ENCODE peak calls at places on chromosomes 4 and X, in five cellular contexts. A is mesenchymal stem cell, Z is neuronal stem cell, I is H9, E is mesendoderm. V is an unnamed sample.

GRCh38 chr4:108637856-108638255 is 12.5 kb upstream of the OSTC start:
- DNase-seq in Z (no peak), E (no peak), I (no peak), A (peak), V (no peak)

GRCh38 chr4:3402409-3403103 is 39.2 kb upstream of the HGFAC start:
- DNase-seq in E (no peak), I (no peak), A (peak), Z (no peak), V (no peak)

GRCh38 chr4:16942491-16942890 is 44.0 kb upstream of the LDB2 start:
- DNase-seq in Z (no peak), I (no peak), E (no peak), A (no peak), V (no peak)

GRCh38 chr4:10077101-10077491 is 39.5 kb downstream of the WDR1 start:
- DNase-seq in A (no peak), I (no peak), E (no peak), Z (no peak), V (no peak)

GRCh38 chrX:26915064-26915463 is 548.1 kb downstream of the PPP4R3C start:
- DNase-seq in E (no peak), I (no peak), Z (no peak), A (no peak), V (no peak)

GRCh38 chr4:6806924-6807676 is 24.6 kb downstream of the KIAA0232 start:
- DNase-seq in I (no peak), A (peak), E (no peak), Z (no peak), V (no peak)

GRCh38 chr4:15805583-15806517 is 27.7 kb downstream of the CD38 start:
- DNase-seq in I (peak), Z (peak), A (peak), E (peak), V (peak)

GRCh38 chrX:46573896-46574336 is 351 bp downstream of the CHST7 start:
- DNase-seq in Z (peak), I (peak), E (peak), A (peak), V (peak)

GRCh38 chrX:110183314-110183713 is 134.6 kb downstream of the AMMECR1 start:
- DNase-seq in E (no peak), A (no peak), I (no peak), Z (no peak), V (no peak)

DNA sequence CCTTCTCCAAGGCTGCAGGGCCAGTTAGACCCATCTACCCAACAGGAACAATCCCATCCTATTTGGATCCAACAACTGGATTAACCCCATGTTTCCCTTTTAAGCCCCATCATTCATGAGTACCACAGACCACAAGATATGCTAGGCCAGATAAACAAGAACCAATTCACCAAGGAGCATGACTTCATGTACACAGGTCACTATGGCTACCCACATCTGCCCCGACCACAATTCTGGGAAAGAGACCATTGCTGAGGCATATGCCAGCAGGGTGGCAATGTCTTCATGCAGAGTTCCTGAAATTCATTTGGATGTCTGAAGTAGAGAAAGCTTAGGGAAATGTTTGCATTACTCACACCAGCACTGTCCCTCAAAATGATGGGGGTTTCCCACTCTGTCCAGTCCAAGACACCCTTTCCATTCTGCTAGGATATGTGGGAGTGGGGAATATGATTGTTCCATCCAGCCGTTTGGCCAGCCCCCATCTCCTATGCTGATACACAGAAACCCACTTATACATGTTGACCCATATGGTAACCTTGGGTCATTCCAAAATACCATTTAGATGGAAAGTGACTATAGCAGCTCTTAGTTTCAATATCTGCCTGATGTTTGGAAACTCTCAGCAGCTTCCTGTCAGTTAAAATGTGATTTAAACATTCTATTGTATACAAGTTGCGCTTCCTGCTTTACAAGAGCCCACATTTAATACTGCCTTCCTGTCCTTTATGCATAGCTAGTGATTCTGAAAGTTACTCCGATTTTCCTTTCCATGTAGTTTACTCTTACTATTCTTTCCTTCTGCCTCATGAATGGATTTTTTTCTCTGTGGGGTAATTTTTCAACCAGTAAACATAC is 129.0 kb downstream of the AMMECR1 start:
- DNase-seq in I (no peak), A (peak), E (no peak), Z (no peak), V (no peak)
- H3K23ac ChIP-seq in I (no peak), A (no peak), E (no peak), Z (no peak), V (no peak)

GRCh38 chr4:7942019-7942556 is 2.4 kb upstream of the AFAP1 start:
- DNase-seq in E (no peak), Z (no peak), A (no peak), I (no peak), V (no peak)

GRCh38 chr4:7938513-7939376 is 916 bp downstream of the AFAP1 start:
- DNase-seq in Z (no peak), I (no peak), E (peak), A (peak), V (peak)

GRCh38 chr4:7941111-7942018 is 1.7 kb upstream of the AFAP1 start:
- DNase-seq in Z (no peak), I (peak), A (peak), E (peak), V (peak)

GRCh38 chr4:7936963-7937362 is 2.7 kb downstream of the AFAP1 start:
- DNase-seq in Z (no peak), E (no peak), I (no peak), A (no peak), V (peak)

DNA sequence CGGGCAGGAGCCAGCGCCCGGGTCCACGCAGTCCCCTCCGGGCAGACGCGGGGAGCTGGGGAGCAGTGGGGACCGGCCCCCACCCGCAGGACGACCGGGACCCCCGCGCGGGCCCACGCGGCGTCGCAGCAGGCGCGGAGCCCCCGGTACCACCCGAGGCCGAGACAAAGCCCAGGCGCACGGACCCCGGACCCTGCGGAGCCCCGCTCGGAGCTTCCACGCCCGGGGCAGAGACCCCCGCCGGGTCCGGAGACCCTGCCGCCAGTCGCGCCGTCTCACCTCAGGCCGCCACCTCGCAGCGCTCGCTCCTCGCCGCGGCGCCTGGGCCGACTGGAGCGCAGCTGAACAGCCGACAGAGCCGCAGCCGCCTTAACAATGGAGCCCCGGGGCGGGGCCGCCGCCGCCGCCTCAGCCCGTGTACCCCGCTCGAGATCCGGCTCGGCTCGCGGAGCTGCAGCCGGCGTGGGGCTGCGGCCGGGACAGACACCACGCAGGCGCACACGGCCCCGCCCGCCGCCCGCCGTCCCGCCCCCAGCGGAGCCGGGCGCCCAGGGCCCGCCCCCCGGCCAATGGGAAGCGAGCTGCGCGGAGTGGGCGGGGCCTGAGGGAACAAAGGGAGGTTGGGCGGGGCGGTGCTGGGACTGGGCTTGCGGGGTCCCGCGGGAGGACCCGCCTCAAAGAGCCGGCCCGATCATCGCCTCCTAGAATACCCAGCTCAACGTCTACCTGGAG is at the start of gene AFAP1:
- DNase-seq in Z (peak), A (peak), I (peak), E (peak), V (peak)
- H3K23ac ChIP-seq in Z (peak), A (peak), I (no peak), E (peak), V (no peak)

DNA sequence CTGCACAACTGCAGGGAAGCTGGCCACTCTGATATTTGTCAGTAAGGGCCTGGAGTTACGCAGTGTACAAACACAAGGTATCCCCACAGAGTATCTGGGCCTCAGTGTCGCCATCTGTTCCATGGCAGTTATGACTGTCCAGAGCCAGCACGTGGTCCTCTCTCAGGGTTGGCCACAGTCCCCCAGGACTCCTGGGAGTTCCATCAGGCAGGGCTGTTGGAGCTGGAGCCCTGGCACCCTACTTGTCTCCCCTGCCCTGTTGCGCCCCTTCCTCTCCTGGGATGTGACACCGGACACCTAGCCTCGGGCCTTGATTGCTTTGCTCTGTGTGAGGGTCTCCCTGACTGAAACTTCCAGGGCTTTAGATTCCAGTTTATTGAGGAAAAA is 8.4 kb downstream of the HTRA3 start:
- DNase-seq in E (no peak), A (peak), Z (no peak), I (no peak), V (no peak)
- H3K23ac ChIP-seq in E (no peak), A (peak), Z (no peak), I (no peak), V (no peak)

DNA sequence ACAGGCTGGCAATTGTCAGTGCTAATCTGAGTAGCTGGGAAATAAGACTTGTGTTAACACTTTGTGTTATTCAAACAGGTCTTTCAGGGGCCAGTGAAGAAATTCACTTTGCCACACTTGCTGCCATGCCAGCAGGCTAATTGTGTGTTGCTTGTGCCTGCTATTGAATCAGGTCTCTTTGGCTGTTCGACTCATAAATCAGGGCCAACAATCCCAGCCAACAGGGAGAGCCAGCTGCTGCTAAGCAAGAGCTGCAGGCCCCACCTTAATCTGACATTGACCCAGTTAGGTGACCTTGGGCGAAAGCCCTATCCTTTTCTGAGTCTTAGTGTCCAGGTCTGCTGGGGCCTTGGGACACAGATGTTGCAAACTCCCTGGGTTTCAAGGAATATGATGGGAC is 28.1 kb upstream of the MAMLD1 start:
- DNase-seq in I (no peak), Z (no peak), E (no peak), A (no peak), V (no peak)
- H3K23ac ChIP-seq in I (no peak), Z (no peak), E (no peak), A (no peak), V (no peak)

DNA sequence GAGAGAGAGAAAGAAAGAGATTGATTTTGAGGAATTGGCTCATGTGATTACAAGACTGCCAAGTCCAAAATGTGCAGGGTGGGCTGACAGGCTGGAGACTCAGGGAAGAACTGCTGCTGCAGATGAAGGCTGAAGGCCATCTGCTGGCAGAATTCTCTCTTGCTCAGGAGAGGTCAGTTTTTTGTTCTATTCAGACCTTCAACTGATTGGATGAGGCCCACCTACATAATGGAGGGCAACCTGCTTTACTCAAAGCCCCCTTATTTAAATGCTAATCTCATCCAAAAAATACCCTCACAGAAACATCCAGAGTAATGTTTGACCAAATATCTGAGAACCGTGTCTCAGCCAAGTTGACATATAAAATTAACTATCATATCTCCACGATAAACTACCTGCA is 38.2 kb upstream of the MAMLD1 start:
- DNase-seq in I (no peak), E (no peak), Z (no peak), A (no peak), V (no peak)
- H3K23ac ChIP-seq in I (no peak), E (no peak), Z (no peak), A (no peak), V (no peak)

DNA sequence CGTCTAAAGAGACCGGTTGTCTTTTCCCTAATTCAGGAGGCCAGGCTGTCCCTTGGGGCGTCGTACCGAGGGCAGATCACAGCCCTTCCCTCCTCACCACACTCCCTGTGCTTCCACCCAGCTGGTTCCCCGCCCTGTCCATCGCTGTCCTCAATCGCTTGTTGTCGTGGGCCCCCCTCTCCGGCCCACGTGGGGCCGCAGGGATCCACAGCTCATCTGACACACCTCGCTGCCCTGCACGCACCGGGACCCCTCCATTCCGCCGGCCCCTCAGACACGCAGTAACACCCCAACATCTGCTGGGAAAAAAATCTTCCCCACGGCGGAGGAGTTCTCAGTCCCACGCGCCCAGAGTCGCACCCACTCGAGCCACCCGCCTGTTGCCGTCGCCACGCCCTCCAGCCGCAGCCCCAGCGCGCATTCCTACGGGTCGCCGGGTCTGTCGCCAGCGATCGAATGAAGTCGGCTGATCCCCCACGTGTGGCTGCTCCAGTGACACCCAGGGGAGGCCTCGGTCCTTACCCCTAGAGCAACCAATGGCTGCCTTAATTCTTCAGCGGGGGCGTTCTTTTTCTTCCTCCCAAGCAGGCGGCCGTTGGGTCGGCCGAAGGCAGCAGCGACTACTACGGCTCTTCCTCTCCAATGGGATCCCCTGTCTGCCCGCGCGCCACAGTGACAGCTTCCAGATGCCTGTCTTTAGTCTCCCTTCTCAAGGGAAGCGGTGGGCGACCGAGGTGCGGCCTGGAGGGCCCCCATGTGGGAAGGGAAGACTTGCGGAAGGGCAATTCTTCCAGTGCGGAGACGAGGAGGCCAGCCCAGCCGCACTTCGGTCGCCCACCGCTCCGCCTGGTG is 885 bp upstream of the SEPTIN11 start:
- DNase-seq in A (peak), Z (peak), I (peak), E (peak), V (peak)
- H3K23ac ChIP-seq in A (peak), Z (peak), I (no peak), E (peak), V (no peak)

GRCh38 chrX:68892651-68893050 is 63.8 kb downstream of the EFNB1 start:
- DNase-seq in A (no peak), Z (peak), I (no peak), E (no peak), V (no peak)
- H3K23ac ChIP-seq in A (no peak), Z (no peak), I (no peak), E (no peak), V (no peak)

GRCh38 chr4:173230077-173230476 is 61.5 kb downstream of the GALNT7 start:
- DNase-seq in I (no peak), E (no peak), Z (no peak), A (no peak), V (no peak)
- H3K23ac ChIP-seq in I (no peak), E (no peak), Z (no peak), A (no peak), V (no peak)

GRCh38 chr4:41215969-41216293 is 1.6 kb upstream of the APBB2 start:
- DNase-seq in Z (no peak), A (peak), I (no peak), E (no peak), V (no peak)

GRCh38 chr4:41216294-41217019 is 2.1 kb upstream of the APBB2 start:
- DNase-seq in A (peak), Z (peak), I (peak), E (peak), V (peak)

GRCh38 chr4:41214158-41215146 is at the start of gene APBB2:
- DNase-seq in E (peak), A (peak), I (peak), Z (peak), V (peak)

GRCh38 chr4:41213563-41214157 is 682 bp downstream of the APBB2 start:
- DNase-seq in A (peak), I (no peak), E (no peak), Z (no peak), V (no peak)

GRCh38 chr4:41215155-41215554 is 813 bp upstream of the APBB2 start:
- DNase-seq in A (peak), I (no peak), Z (no peak), E (no peak), V (no peak)
- H3K23ac ChIP-seq in A (no peak), I (no peak), Z (no peak), E (no peak), V (no peak)

V was measured in trophoblast cell.